ENCODE peak calls at places on chromosome X, in six cellular contexts. T is astrocyte of the spinal cord, C is cardiac muscle cell, P is tibial artery, Q is foreskin fibroblast, X is NB4. U is an unnamed sample.

GRCh38 chrX:150308532-150309157 is 54.5 kb upstream of the MAMLD1 start:
- DNase-seq in T (no peak), C (no peak), P (no peak), Q (no peak), X (no peak), U (no peak)

GRCh38 chrX:39730671-39731389 is 366.9 kb downstream of the BCOR start:
- DNase-seq in T (peak), C (peak), P (peak), Q (peak), X (peak), U (no peak)

GRCh38 chrX:1336331-1337143 is at the start of gene IL3RA:
- DNase-seq in T (no peak), C (peak), P (peak), Q (peak), X (peak), U (no peak)

GRCh38 chrX:120668357-120668756 is 38.5 kb upstream of the C1GALT1C1 start:
- DNase-seq in T (no peak), C (no peak), P (no peak), Q (no peak), X (no peak), U (no peak)

GRCh38 chrX:155535866-155536265 is 76.9 kb downstream of the TMLHE start:
- DNase-seq in T (no peak), C (no peak), P (no peak), Q (no peak), X (no peak), U (no peak)

GRCh38 chrX:43882294-43882681 is at the start of gene MAOB:
- DNase-seq in T (no peak), C (no peak), P (no peak), Q (peak), X (peak), U (no peak)

GRCh38 chrX:139974496-139974895 is 9.2 kb upstream of the CXorf66 start:
- DNase-seq in T (no peak), C (no peak), P (no peak), Q (no peak), X (no peak), U (peak)

GRCh38 chrX:154542723-154543424 is 3.8 kb downstream of the G6PD start:
- DNase-seq in T (no peak), C (peak), P (no peak), Q (no peak), X (peak), U (no peak)

GRCh38 chrX:40473460-40474204 is 107.1 kb upstream of the ATP6AP2 start:
- DNase-seq in T (no peak), C (no peak), P (no peak), Q (no peak), X (peak), U (no peak)

GRCh38 chrX:133726211-133726630 is 259.2 kb downstream of the GPC3 start:
- DNase-seq in T (peak), C (peak), P (no peak), Q (peak), X (no peak), U (no peak)

GRCh38 chrX:3076416-3076991 is 35.2 kb downstream of the ARSF start:
- DNase-seq in T (no peak), C (no peak), P (no peak), Q (no peak), X (no peak), U (no peak)

GRCh38 chrX:13899607-13900006 is 82.7 kb upstream of the GPM6B start:
- DNase-seq in T (peak), C (peak), P (peak), Q (peak), X (no peak), U (peak)

GRCh38 chrX:107629533-107629909 is 1.2 kb downstream of the PRPS1 start:
- DNase-seq in T (peak), C (peak), P (no peak), Q (peak), X (peak), U (no peak)

GRCh38 chrX:15988661-15989603 is 134.3 kb upstream of the AP1S2 start:
- DNase-seq in T (peak), C (peak), P (no peak), Q (peak), X (peak), U (peak)

GRCh38 chrX:38985375-38985774 is 184.1 kb downstream of the MID1IP1 start:
- DNase-seq in T (no peak), C (peak), P (no peak), Q (peak), X (peak), U (no peak)

GRCh38 chrX:76172325-76172887 is 456 bp upstream of the PBDC1 start:
- DNase-seq in T (no peak), C (no peak), P (peak), Q (no peak), X (no peak), U (no peak)

GRCh38 chrX:77493677-77494553 is 46.7 kb downstream of the FGF16 start:
- DNase-seq in T (peak), C (peak), P (no peak), Q (peak), X (peak), U (no peak)

GRCh38 chrX:1582686-1583437 is 8.5 kb upstream of the AKAP17A start:
- DNase-seq in T (no peak), C (peak), P (no peak), Q (no peak), X (peak), U (no peak)

GRCh38 chrX:45537936-45538335 is 337.3 kb upstream of the DIPK2B start:
- DNase-seq in T (no peak), C (peak), P (no peak), Q (no peak), X (no peak), U (no peak)

GRCh38 chrX:21524008-21524407 is 134.1 kb downstream of the KLHL34 start:
- DNase-seq in T (no peak), C (no peak), P (no peak), Q (peak), X (no peak), U (no peak)

GRCh38 chrX:130523460-130524394 is 121.9 kb downstream of the RBMX2 start:
- DNase-seq in T (peak), C (peak), P (peak), Q (peak), X (peak), U (no peak)

GRCh38 chrX:41148553-41148952 is 63.3 kb downstream of the USP9X start:
- DNase-seq in T (peak), C (peak), P (no peak), Q (peak), X (no peak), U (no peak)

GRCh38 chrX:96244955-96245354 is 439.7 kb upstream of the DIAPH2 start:
- DNase-seq in T (no peak), C (no peak), P (no peak), Q (no peak), X (no peak), U (no peak)

GRCh38 chrX:77275392-77275791 is 171.8 kb upstream of the FGF16 start:
- DNase-seq in T (no peak), C (no peak), P (no peak), Q (no peak), X (no peak), U (no peak)

GRCh38 chrX:68440940-68441339 is 7.6 kb upstream of the OPHN1 start:
- DNase-seq in T (peak), C (peak), P (peak), Q (peak), X (no peak), U (no peak)

GRCh38 chrX:151393514-151393913 is 3.5 kb upstream of the VMA21 start:
- DNase-seq in T (no peak), C (no peak), P (no peak), Q (no peak), X (peak), U (no peak)

GRCh38 chrX:140050906-140051305 is 85.6 kb upstream of the CXorf66 start:
- DNase-seq in T (peak), C (peak), P (no peak), Q (peak), X (peak), U (no peak)

GRCh38 chrX:121336831-121337421 is 289.5 kb downstream of the GLUD2 start:
- DNase-seq in T (no peak), C (no peak), P (no peak), Q (no peak), X (no peak), U (no peak)

GRCh38 chrX:18558799-18559198 is 113.1 kb downstream of the RS1 start:
- DNase-seq in T (no peak), C (no peak), P (no peak), Q (peak), X (no peak), U (no peak)

GRCh38 chrX:45806410-45807121 is 605.9 kb upstream of the DIPK2B start:
- DNase-seq in T (peak), C (peak), P (no peak), Q (peak), X (peak), U (peak)

DNA sequence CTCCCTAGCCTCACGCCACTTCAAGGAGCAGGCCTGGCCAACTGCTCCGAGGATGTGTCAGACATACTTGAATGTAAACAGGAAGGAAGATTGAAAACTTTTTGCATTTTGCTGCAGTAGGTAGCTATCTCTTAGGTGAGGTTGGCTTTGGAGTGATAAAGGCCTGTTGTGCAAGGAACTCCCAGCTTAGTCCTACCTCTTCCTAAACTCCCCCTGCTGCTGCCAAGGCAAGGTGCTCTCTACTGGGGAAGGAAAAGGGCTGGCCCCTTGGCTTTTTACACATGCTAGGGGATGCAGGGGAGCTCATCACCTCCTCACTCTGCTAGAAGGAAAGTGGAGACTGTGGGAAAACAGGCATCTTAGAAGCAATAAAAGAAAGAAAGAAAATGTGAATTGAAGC is 10.7 kb upstream of the BRS3 start:
- DNase-seq in T (no peak), C (no peak), P (no peak), Q (no peak), X (peak), U (no peak)
- TF ChIP-seq CTCF in T (no peak), C (no peak), P (no peak), Q (no peak), X (peak), U (no peak)

GRCh38 chrX:49187028-49187394 is 838 bp upstream of the PRICKLE3 start:
- DNase-seq in T (no peak), C (no peak), P (no peak), Q (no peak), X (no peak), U (no peak)
- H3K4me3 ChIP-seq in T (no peak), C (no peak), P (no peak), Q (no peak), X (no peak), U (no peak)

DNA sequence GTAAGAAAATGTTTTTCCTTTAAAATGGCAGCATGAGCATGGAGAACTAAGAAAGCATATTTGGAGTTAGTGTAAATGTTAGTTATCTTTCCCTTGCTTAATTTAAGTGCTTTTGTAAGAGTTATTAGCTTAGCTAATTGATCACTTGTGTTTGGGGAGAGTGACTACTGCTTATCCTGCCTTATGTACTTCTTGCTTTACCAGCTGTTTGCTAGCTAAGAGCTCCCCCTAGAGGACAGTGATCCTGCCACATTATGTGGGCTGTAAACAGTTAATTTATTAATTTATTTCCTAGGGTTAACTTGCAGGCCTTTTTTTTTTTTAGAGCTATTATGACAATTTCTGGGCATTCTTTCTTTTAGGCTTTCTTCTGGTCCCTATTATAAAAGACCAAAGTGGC is 435.8 kb downstream of the MAGEB5 start:
- DNase-seq in T (no peak), C (no peak), P (no peak), Q (no peak), X (peak), U (no peak)
- TF ChIP-seq CTCF in T (no peak), C (no peak), P (no peak), Q (no peak), X (peak), U (peak)

GRCh38 chrX:72308566-72309296 is 3.0 kb upstream of the CITED1 start:
- DNase-seq in T (peak), C (peak), P (peak), Q (peak), X (peak), U (no peak)

GRCh38 chrX:72306851-72307645 is 1.3 kb upstream of the CITED1 start:
- DNase-seq in T (peak), C (peak), P (peak), Q (peak), X (peak), U (no peak)

GRCh38 chrX:72308209-72308565 is 2.5 kb upstream of the CITED1 start:
- DNase-seq in T (no peak), C (no peak), P (no peak), Q (no peak), X (no peak), U (no peak)

GRCh38 chrX:72306085-72306801 is 529 bp upstream of the CITED1 start:
- DNase-seq in T (no peak), C (no peak), P (no peak), Q (peak), X (peak), U (no peak)

DNA sequence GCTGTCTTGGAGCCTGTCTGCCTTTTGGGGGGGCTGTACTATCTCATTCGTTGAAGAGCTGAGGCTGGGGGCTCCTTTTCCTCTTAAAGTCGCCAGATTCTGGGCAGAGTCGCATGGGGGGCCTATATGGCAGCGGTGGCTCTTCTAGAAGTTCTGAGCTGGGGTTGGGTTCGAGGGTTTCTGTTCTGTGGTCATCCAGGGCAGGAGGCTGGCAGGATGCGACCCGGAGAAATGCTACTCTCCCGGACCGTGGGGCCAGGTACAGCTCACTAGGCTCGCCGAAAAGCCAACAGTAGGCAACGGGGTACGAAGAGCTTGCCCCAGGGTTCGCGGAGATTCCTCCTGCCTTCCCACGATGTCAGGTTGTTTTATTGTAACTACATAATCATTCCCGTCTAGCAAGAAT is 1.9 kb upstream of the CITED1 start:
- DNase-seq in T (no peak), C (no peak), P (no peak), Q (no peak), X (no peak), U (no peak)
- H3K4me3 ChIP-seq in T (no peak), C (peak), P (peak), Q (no peak), X (no peak), U (peak)

DNA sequence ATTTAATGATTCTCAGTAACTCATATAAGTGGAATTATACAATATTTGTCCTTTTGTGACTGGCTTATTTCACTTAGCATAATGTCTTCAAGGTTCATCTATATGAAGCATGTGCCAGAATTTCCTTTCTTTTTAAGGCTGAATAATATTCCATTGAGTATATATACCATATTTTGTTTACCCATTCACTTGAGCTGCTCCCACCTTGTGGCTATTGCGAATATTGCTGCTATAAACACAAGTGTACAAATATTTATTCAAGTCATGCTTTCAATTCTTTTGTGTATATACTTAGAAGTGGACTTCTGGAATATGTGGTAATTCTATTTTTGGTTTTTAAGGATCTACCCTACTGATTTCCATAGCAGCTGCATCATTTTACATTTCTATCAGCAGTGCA is 219.1 kb downstream of the MID1 start:
- DNase-seq in T (no peak), C (no peak), P (no peak), Q (no peak), X (peak), U (no peak)
- TF ChIP-seq CTCF in T (no peak), C (no peak), P (no peak), Q (no peak), X (no peak), U (no peak)

DNA sequence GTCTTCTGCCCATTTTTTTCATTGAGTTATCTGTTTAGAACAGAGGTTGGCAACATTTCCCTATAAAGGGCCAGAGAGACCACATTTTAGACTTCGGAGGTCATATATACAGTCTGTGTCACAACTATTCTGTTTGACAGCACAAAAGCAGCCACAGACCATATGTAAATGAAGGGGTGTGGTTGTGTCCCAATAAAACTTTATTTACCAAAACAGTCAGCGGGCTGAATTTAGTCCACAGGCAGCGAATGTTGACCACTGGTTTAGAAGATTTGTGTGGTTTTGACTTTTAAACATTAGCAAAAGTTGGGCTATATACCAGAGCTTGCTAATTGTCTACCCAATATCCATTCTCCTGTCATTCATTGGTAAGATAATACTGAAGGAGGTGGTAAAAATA is 150.8 kb downstream of the AMELX start:
- DNase-seq in T (no peak), C (no peak), P (no peak), Q (no peak), X (no peak), U (no peak)
- H3K4me3 ChIP-seq in T (no peak), C (no peak), P (no peak), Q (no peak), X (no peak), U (no peak)

GRCh38 chrX:17160971-17161370 is 214.0 kb upstream of the NHS start:
- DNase-seq in T (no peak), C (no peak), P (no peak), Q (peak), X (peak), U (no peak)
- TF ChIP-seq CTCF in T (peak), C (no peak), P (no peak), Q (no peak), X (no peak), U (peak)

U was measured in epithelial cell of proximal tubule.